ENCODE peak calls at places on chromosome 7, in eight cellular contexts. F is HCT116, H is HepG2, Y is GM23338, R is K562, O is GM12878, K is H1, W is endothelial cell of umbilical vein. G is an unnamed sample. For H3K36me3, the result is how much of the 10 kb centered on the place peaks cover.

GRCh38 chr7:2936891-2937580 is 92.9 kb upstream of the GNA12 start:
- DNase-seq in F (no peak), H (no peak), Y (no peak), R (no peak), O (no peak), K (no peak), W (no peak), G (no peak)

GRCh38 chr7:43296306-43296705 is 183.9 kb downstream of the HECW1 start:
- DNase-seq in F (no peak), H (peak), Y (peak), R (peak), O (no peak), K (no peak), W (no peak), G (no peak)

GRCh38 chr7:74263399-74264120 is 9.4 kb upstream of the RFC2 start:
- DNase-seq in F (no peak), H (peak), Y (no peak), R (no peak), O (no peak), K (no peak), W (no peak), G (no peak)

GRCh38 chr7:21642422-21642821 is 99.6 kb downstream of the DNAH11 start:
- DNase-seq in F (no peak), H (no peak), Y (peak), R (no peak), O (no peak), K (no peak), W (no peak), G (no peak)

GRCh38 chr7:103065666-103066065 is 8.9 kb downstream of the FBXL13 start:
- DNase-seq in F (peak), H (peak), Y (peak), R (peak), O (no peak), K (no peak), W (peak), G (no peak)

GRCh38 chr7:2386964-2387669 is 16.3 kb upstream of the CHST12 start:
- DNase-seq in F (no peak), H (no peak), Y (peak), R (no peak), O (no peak), K (no peak), W (peak), G (no peak)

GRCh38 chr7:66250711-66251110 is 45.6 kb downstream of the TPST1 start:
- DNase-seq in F (no peak), H (peak), Y (no peak), R (no peak), O (no peak), K (no peak), W (peak), G (no peak)

GRCh38 chr7:67636363-67637355 is 640.0 kb downstream of the TYW1 start:
- DNase-seq in F (no peak), H (no peak), Y (no peak), R (no peak), O (no peak), K (no peak), W (no peak), G (no peak)

GRCh38 chr7:146000882-146001281 is 115.7 kb upstream of the CNTNAP2 start:
- DNase-seq in F (no peak), H (no peak), Y (no peak), R (no peak), O (no peak), K (no peak), W (no peak), G (no peak)

GRCh38 chr7:107032050-107032449 is 12.5 kb upstream of the PRKAR2B start:
- DNase-seq in F (no peak), H (no peak), Y (no peak), R (no peak), O (no peak), K (no peak), W (no peak), G (no peak)

GRCh38 chr7:148898845-148899474 is 14.9 kb upstream of the EZH2 start:
- DNase-seq in F (no peak), H (peak), Y (peak), R (peak), O (no peak), K (no peak), W (no peak), G (no peak)

GRCh38 chr7:21782996-21783395 is 162.7 kb downstream of the CDCA7L start:
- DNase-seq in F (no peak), H (no peak), Y (no peak), R (no peak), O (no peak), K (no peak), W (no peak), G (no peak)

GRCh38 chr7:27346531-27347260 is 104.1 kb downstream of the EVX1 start:
- DNase-seq in F (peak), H (peak), Y (peak), R (no peak), O (no peak), K (no peak), W (peak), G (no peak)

GRCh38 chr7:158910254-158911053 is 54.1 kb downstream of the DYNC2I1 start:
- DNase-seq in F (no peak), H (no peak), Y (peak), R (peak), O (no peak), K (no peak), W (no peak), G (no peak)
- TF ChIP-seq POLR2AphosphoS5 in F (no peak), H (no peak), Y (no peak), R (no peak), O (no peak), K (no peak), W (no peak), G (no peak)

GRCh38 chr7:131467788-131468187 is 88.6 kb downstream of the PODXL start:
- DNase-seq in F (no peak), H (no peak), Y (no peak), R (no peak), O (no peak), K (no peak), W (no peak), G (no peak)

GRCh38 chr7:131476740-131477139 is 79.7 kb downstream of the PODXL start:
- DNase-seq in F (no peak), H (no peak), Y (no peak), R (no peak), O (no peak), K (no peak), W (no peak), G (no peak)

GRCh38 chr7:131466735-131467365 is 89.6 kb downstream of the PODXL start:
- DNase-seq in F (no peak), H (no peak), Y (no peak), R (no peak), O (no peak), K (no peak), W (no peak), G (no peak)

DNA sequence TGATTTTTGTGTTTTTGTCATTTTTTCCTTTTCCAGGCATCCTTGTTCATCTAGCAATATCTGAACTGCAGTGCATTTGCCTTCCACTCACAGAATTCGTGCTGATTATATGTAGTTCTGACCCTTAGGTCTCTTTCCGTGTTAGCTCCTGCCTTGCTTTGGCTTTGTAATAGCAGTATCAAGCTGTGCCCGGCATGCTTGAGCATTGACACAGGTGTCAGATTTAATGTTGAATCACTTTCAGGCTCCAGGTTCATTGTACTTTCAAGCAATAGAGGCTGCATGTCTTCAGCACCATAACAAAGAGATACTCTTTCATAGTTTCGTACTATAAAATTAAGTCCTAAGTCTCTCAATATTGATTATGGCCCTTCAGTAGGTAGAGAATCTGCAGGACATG is 84.8 kb downstream of the PODXL start:
- DNase-seq in F (no peak), H (no peak), Y (no peak), R (no peak), O (no peak), K (no peak), W (no peak), G (no peak)
- H3K36me3 ChIP-seq in F (under half), H (under half), Y (under half), R (half or more), O (under half), K (under half), W (under half), G (half or more)

DNA sequence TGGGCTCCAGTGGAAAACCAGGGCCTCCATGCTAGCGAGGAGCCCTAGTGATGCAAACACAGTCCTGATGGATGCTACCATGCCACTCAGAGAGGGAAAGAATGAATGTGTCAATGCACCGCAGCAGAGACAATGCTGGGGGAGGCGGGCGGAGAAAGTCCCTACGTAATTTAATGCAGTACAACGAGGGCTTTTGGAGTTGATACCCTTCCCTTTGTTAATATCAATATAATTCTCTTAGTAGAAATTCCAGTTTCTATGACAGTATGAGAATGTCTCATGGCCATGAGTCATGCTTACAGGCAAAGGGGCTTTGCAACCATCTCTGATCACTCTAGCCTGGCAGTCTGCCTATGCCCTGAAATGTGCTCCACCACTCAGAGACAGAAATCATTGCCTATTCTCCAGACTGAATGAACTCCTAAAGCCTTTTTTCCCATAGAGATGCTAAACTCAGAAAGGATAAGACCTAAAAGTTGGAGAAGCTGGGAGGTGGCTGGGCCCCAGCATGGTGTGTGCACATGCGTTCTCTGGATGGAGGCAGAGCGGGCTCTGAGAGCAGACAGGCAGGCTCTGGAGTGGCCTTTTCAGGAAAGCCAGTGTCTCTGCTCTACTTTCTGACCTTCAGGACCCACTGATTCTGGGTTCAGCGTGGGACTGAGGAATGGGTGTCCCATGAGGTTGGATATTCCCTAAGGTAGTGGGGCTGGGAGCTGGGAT is 20.3 kb upstream of the GIMAP2 start:
- DNase-seq in F (no peak), H (no peak), Y (no peak), R (no peak), O (no peak), K (no peak), W (no peak), G (no peak)
- TF ChIP-seq EZH2 in F (no peak), H (no peak), Y (no peak), R (no peak), O (no peak), K (no peak), W (no peak), G (no peak)

DNA sequence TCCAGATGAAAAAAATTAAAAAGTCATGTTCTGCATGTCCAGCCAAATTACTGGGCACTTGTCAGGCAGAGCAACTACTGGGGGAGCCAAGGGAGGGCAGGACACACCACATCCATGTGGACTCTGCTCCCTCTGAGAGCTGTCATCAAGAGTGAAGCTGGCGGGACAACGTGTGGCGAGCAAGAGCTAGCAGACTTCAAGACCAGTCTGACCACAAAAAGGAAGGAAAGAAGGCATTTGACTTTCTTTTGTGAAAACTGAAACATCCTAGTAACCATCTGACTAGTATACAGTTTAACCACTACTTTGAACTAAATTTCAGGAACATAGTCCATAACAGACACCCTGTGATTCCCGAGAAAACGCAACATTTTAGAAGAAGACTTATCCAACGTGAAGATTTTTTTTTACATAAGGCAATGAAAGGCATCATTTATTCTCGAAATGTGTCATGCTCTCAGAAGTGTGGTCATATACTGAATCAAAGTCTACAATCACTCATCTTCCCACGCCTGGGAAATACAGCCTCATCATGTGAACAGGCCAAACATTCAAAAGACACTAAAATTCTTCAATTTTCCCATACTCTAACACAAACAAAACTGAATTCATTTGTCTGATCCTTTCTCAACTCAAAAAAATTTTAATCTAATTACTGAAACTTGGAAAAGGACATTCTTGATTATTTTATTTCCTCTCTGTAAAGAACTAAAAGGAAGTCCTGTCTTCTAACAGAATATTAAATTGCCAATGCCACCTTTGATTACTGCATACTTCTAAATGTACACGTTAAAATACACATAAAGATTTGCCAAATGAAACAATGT is 15.5 kb downstream of the CYTH3 start:
- DNase-seq in F (no peak), H (peak), Y (no peak), R (no peak), O (peak), K (no peak), W (no peak), G (no peak)
- TF ChIP-seq POLR2AphosphoS5 in F (no peak), H (no peak), Y (no peak), R (no peak), O (peak), K (no peak), W (no peak), G (no peak)

GRCh38 chr7:47420117-47420780 is 161.7 kb downstream of the TNS3 start:
- DNase-seq in F (no peak), H (no peak), Y (no peak), R (no peak), O (no peak), K (no peak), W (no peak), G (no peak)

GRCh38 chr7:47427046-47427643 is 154.8 kb downstream of the TNS3 start:
- DNase-seq in F (no peak), H (no peak), Y (no peak), R (no peak), O (no peak), K (no peak), W (peak), G (no peak)

GRCh38 chr7:47424523-47424922 is 157.4 kb downstream of the TNS3 start:
- DNase-seq in F (no peak), H (no peak), Y (no peak), R (no peak), O (no peak), K (no peak), W (no peak), G (no peak)

GRCh38 chr7:47422631-47423030 is 159.3 kb downstream of the TNS3 start:
- DNase-seq in F (no peak), H (no peak), Y (no peak), R (no peak), O (no peak), K (no peak), W (no peak), G (no peak)

DNA sequence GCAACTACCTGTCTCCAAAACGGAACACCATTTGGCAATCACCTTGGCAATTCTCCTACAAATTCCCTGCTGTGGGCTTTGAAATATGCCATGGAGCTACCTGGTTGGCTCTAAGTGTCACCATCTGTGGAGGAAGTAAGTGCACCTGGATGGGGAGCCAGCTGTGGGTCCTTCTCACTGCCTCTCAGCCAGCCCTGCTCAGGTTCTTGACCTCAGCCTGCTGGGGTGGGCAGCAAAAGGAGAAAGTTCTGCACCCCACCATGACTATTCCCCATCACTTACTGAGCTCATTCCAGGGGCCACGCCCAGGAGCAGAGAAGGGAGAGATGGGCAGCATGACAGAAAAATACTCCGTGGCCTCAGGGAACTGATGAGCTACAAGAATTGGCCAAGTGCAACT is 158.7 kb downstream of the TNS3 start:
- DNase-seq in F (no peak), H (no peak), Y (no peak), R (no peak), O (no peak), K (no peak), W (no peak), G (no peak)
- H3K36me3 ChIP-seq in F (under half), H (half or more), Y (under half), R (under half), O (under half), K (under half), W (under half), G (under half)

G was measured in SK-N-MC.